ENCODE peak calls at places on chromosomes 6 and 20, in five cellular contexts. P, W, A, F and V are unnamed samples.

GRCh38 chr20:48051810-48052491 is 266.7 kb upstream of the SULF2 start:
- DNase-seq in P (no peak), W (peak), A (no peak), F (no peak), V (no peak)

GRCh38 chr6:122730775-122731386 is 48.6 kb upstream of the FABP7 start:
- DNase-seq in P (no peak), W (no peak), A (no peak), F (no peak), V (no peak)

GRCh38 chr20:42530855-42531674 is 658.6 kb downstream of the PTPRT start:
- DNase-seq in P (no peak), W (no peak), A (no peak), F (no peak), V (no peak)

GRCh38 chr20:47327711-47328110 is 28.8 kb downstream of the ZMYND8 start:
- DNase-seq in P (no peak), W (no peak), A (no peak), F (no peak), V (peak)

GRCh38 chr6:134007077-134007476 is 45.3 kb downstream of the SLC2A12 start:
- DNase-seq in P (peak), W (no peak), A (no peak), F (peak), V (peak)

GRCh38 chr20:63896136-63896890 is 1.4 kb downstream of the DNAJC5 start:
- DNase-seq in P (peak), W (peak), A (peak), F (peak), V (peak)

GRCh38 chr6:33430991-33431879 is 11.4 kb downstream of the SYNGAP1 start:
- DNase-seq in P (peak), W (peak), A (no peak), F (no peak), V (peak)

GRCh38 chr20:10201321-10201870 is 17.2 kb upstream of the SNAP25 start:
- DNase-seq in P (no peak), W (no peak), A (no peak), F (no peak), V (no peak)

GRCh38 chr6:38843798-38844197 is 128.7 kb downstream of the DNAH8 start:
- DNase-seq in P (no peak), W (no peak), A (no peak), F (no peak), V (no peak)

GRCh38 chr6:156919819-156920379 is 142.7 kb downstream of the ARID1B start:
- DNase-seq in P (no peak), W (no peak), A (no peak), F (no peak), V (no peak)

GRCh38 chr6:134056046-134056445 is 3.6 kb upstream of the SLC2A12 start:
- DNase-seq in P (no peak), W (no peak), A (no peak), F (no peak), V (no peak)

GRCh38 chr20:22985212-22985611 is 49.9 kb upstream of the SSTR4 start:
- DNase-seq in P (no peak), W (no peak), A (no peak), F (no peak), V (no peak)

GRCh38 chr20:63044204-63044600 is 37.4 kb upstream of the BHLHE23 start:
- DNase-seq in P (no peak), W (no peak), A (no peak), F (no peak), V (no peak)

DNA sequence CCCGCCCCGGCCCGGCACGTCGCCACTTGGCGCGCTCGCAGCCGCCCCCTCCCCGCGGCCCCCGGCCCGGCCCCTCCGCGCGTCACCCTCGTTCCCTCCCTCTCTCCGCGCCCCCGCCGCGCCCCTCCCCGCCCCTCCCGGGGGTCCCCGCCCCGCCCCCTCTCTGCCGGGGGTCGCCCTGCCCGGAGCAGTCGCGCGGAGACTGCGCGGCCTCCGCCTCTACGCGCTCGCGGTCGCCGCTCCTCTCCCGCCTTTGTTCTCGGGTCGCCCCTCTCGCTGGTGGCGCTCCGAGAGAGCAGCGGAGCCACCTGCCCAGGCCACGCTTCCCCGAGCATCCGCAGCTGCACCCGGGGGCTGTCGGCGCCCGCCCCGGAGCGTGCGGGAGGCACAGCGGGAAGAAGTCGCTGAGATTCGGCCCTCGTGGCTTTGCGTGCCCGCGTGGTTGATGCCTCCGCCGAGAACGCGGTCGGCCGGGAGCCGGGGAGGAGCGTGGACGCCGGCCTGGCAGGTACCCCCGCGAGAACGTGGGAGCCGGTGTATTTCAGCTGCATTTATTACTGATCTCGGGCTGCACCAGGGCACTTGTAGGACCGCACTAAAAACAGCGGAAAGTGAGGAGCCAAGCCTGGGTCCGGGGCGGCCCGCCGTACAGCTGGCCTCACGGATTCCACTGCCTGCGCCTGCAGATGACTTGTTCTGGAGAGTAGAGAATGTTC is 412 bp upstream of the PHF10 start:
- DNase-seq in P (peak), W (peak), A (no peak), F (peak), V (peak)
- TF ChIP-seq POLR2A in P (peak), W (peak), A (peak), F (peak), V (peak)

GRCh38 chr6:131063028-131063763 is at the start of gene EPB41L2:
- DNase-seq in P (peak), W (peak), A (peak), F (peak), V (peak)
- TF ChIP-seq POLR2A in P (no peak), W (peak), A (peak), F (peak), V (peak)

DNA sequence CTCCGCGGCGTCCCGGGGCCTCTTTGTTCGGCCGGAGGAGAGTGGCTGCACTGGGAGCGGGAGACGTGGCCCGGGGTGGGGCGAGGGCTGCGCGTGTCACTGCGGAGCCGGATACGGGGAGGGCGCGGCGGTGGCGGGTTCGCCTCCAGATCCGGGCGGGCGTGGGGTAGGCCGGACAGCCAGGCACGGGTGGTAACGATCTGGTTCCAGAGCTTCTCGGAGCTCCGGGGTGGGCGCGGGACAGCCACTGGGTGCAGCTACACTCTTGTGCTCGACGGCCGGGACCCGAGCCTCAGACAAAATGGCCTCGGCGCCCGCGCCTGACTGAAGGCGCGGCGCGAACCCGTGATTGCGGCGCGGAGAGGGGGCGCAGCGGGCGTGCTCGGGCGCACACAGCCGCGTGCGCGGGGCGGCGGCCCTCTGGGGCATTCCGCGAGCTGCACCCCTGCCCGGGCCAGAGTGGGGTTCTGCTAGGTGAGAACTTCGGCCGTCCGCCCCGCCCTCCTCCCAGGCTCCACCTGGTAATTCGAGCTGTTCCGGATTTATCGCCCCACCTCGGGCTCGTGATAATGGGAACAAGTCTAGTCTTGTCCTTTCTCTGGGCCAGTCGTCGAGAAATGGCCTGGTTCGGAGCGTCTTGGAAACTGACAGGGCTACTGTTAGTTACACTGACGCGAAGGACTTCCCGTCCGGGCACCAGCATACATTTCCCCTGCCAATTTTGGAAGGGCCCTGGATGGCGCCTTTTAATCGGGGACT is 1.0 kb downstream of the LOC128125822 start:
- DNase-seq in P (peak), W (peak), A (peak), F (peak), V (peak)
- TF ChIP-seq POLR2A in P (peak), W (peak), A (peak), F (peak), V (peak)

GRCh38 chr20:33401042-33401921 is at the start of gene CDK5RAP1:
- DNase-seq in P (peak), W (peak), A (peak), F (peak), V (peak)
- TF ChIP-seq POLR2A in P (no peak), W (peak), A (no peak), F (peak), V (peak)